ENCODE peak calls at places on chromosome 6, in nine cellular contexts. O, H, J, Q, W, G, M, L and B are unnamed samples.

GRCh38 chr6:155354167-155354566 is 39.9 kb upstream of the TFB1M start:
- DNase-seq in M (no peak), G (no peak), Q (no peak), L (no peak), W (no peak), H (no peak), J (no peak), O (no peak), B (no peak)

GRCh38 chr6:114096553-114097172 is 125.7 kb upstream of the HDAC2 start:
- DNase-seq in O (peak; percentile 46), W (no peak), G (peak; percentile 61), L (no peak), M (no peak), H (no peak), Q (peak; percentile 28), J (peak; percentile 18), B (no peak)

GRCh38 chr6:6704423-6705060 is 116.0 kb downstream of the LY86 start:
- DNase-seq in Q (no peak), H (no peak), M (no peak), J (peak; percentile 9), W (no peak), L (no peak), O (no peak), G (no peak), B (no peak)

GRCh38 chr6:166849762-166850181 is 106.6 kb downstream of the RNASET2 start:
- DNase-seq in M (no peak), G (no peak), J (no peak), L (no peak), O (peak; percentile 22), Q (no peak), H (no peak), W (no peak), B (no peak)

GRCh38 chr6:163984446-163984936 is 570.0 kb downstream of the QKI start:
- DNase-seq in G (no peak), Q (no peak), W (no peak), O (peak; percentile 10), L (no peak), H (no peak), M (no peak), J (peak; percentile 68), B (no peak)

GRCh38 chr6:1131285-1132079 is 180.4 kb upstream of the FOXQ1 start:
- DNase-seq in M (peak; percentile 71), Q (peak; percentile 94), J (peak; percentile 62), L (no peak), O (peak; percentile 2), W (no peak), G (no peak), H (peak; percentile 33), B (no peak)

GRCh38 chr6:83221886-83222479 is 28.8 kb downstream of the RWDD2A start:
- DNase-seq in W (no peak), O (peak; percentile 67), L (no peak), H (no peak), Q (peak; percentile 54), M (no peak), J (peak; percentile 43), G (peak; percentile 82), B (no peak)

GRCh38 chr6:159753081-159753872 is 8.6 kb upstream of the ACAT2 start:
- DNase-seq in L (no peak), Q (no peak), O (no peak), J (no peak), M (no peak), H (no peak), W (no peak), G (no peak), B (no peak)

GRCh38 chr6:135673671-135674309 is 176.2 kb upstream of the AHI1 start:
- DNase-seq in H (no peak), M (no peak), G (no peak), J (peak; percentile 65), W (no peak), L (no peak), O (peak; percentile 35), Q (peak; percentile 79), B (no peak)

GRCh38 chr6:67544851-67545452 is 1090.1 kb upstream of the ADGRB3 start:
- DNase-seq in L (no peak), H (no peak), J (no peak), Q (no peak), G (no peak), O (no peak), M (no peak), W (no peak), B (no peak)

GRCh38 chr6:30979690-30980089 is 3.8 kb upstream of the MUC21 start:
- DNase-seq in G (no peak), L (no peak), W (no peak), M (no peak), O (no peak), J (no peak), H (no peak), Q (no peak), B (no peak)

GRCh38 chr6:30983439-30983838 is at the start of gene MUC21:
- DNase-seq in W (no peak), L (no peak), H (no peak), Q (no peak), G (no peak), O (no peak), M (no peak), J (no peak), B (no peak)

GRCh38 chr6:30974488-30975252 is 8.8 kb upstream of the MUC21 start:
- DNase-seq in L (no peak), J (no peak), O (no peak), G (no peak), Q (no peak), W (no peak), H (no peak), M (no peak), B (no peak)

GRCh38 chr6:30981942-30982772 is 1.4 kb upstream of the MUC21 start:
- DNase-seq in L (no peak), W (peak; percentile 63), Q (peak; percentile 81), H (no peak), G (peak; percentile 79), M (peak; percentile 38), J (peak; percentile 87), O (peak; percentile 86), B (no peak)

DNA sequence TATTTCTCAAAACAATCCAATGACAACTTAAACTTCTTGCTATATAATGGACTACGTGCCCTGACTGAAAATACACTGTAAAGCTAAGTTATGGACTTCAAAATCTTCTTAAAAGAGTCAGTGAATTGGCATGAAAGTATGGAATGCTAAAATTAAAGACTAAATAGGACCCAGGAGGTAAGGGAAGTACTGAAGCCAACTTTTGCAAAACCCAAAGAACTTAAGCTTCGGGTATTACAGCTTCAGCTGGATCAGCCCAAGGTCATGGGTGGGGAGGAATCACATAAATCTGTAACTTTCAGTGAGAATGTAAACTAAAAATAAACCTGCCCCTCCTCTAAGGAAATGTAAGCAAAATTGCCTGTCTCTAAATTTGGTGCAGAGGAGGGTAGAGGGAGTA is 4.4 kb upstream of the MUC21 start:
- DNase-seq in J (no peak), O (no peak), Q (no peak), W (no peak), G (no peak), H (no peak), M (no peak), L (no peak), B (no peak)
- TF ChIP-seq CTCF in J (no peak), O (no peak), Q (no peak), W (no peak), G (no peak), H (no peak), M (no peak), L (no peak), B (no peak)

GRCh38 chr6:125732398-125732797 is 17.0 kb upstream of the HEY2 start:
- DNase-seq in G (peak; percentile 9), L (no peak), H (no peak), J (no peak), W (no peak), M (no peak), Q (no peak), O (no peak), B (no peak)

GRCh38 chr6:125728739-125729138 is 20.7 kb upstream of the HEY2 start:
- DNase-seq in O (peak; percentile 34), Q (no peak), M (no peak), W (peak; percentile 31), H (no peak), G (no peak), L (no peak), J (peak; percentile 3), B (no peak)

GRCh38 chr6:125733516-125734300 is 15.7 kb upstream of the HEY2 start:
- DNase-seq in O (no peak), L (no peak), J (no peak), W (no peak), H (no peak), G (no peak), Q (no peak), M (no peak), B (no peak)

GRCh38 chr6:125729983-125730382 is 19.4 kb upstream of the HEY2 start:
- DNase-seq in M (no peak), G (no peak), Q (no peak), L (no peak), O (no peak), J (no peak), W (no peak), H (no peak), B (no peak)
- H3K4me3 ChIP-seq in M (no peak overlapping the region), G (no peak overlapping the region), Q (no peak overlapping the region), L (no peak overlapping the region), O (no peak overlapping the region), J (no peak overlapping the region), W (no peak overlapping the region), H (no peak overlapping the region), B (no peak overlapping the region)

DNA sequence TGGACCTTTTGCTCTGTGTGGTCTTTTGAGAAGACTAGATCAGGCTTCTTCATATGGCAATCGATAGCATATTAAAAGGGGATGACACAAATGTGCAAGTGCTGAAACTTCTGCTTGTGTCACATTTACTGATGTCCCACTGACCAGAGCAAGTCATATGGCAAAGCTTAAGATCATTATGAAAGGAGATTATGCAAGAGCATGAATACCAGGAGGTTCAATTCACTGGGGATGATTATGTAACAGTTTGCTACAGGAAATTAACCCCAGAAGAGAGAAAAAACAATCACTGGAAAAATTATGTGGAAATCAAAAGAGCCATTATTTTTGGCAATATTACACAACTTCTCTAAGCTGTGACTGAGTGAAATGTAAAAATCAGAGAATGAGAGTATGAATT is 13.7 kb upstream of the PRDM13 start:
- DNase-seq in M (no peak), G (peak; percentile 68), W (no peak), L (no peak), Q (no peak), J (no peak), H (no peak), O (peak; percentile 81), B (no peak)
- H3K27me3 ChIP-seq in M (peaks cover 47% of the 10 kb centered on the region), G (peaks cover 12% of the 10 kb centered on the region), W (no peaks in the 10 kb centered on the region), L (peaks cover 35% of the 10 kb centered on the region), Q (peaks cover 74% of the 10 kb centered on the region), J (peaks cover 37% of the 10 kb centered on the region), H (peaks cover 88% of the 10 kb centered on the region), O (peaks cover 100% of the 10 kb centered on the region), B (peaks cover 38% of the 10 kb centered on the region)

DNA sequence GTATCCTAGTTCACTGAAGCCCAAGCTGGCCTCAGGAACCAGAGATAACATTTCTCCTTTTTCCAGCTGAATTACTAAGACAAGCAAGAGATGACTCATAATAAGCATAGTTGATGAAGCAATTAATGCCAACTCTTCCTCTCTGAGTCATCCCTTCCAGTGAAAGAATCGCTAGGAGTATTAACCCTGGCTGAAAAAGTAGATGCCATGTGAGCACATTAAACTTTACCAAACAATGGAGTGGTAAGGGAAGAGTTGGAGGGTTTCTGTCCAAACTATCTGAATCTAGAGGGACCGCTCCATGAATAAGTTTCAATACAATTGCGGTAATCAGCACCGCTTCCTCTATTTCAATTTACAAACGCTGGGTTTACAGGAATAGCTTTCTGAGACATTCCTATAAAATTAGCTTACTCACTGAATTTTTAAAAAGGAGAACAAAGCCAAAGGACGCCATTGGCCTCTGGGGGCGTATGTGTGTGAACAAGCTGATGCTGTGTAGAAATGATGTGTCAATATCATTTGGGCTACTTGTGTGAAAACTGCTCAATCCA is 48.3 kb downstream of the ATXN1 start:
- DNase-seq in M (peak; percentile 80), W (no peak), J (peak; percentile 94), L (no peak), G (peak; percentile 93), H (no peak), Q (peak; percentile 95), O (peak; percentile 96), B (peak; percentile 76)
- TF ChIP-seq CTCF in M (peak; percentile 50), W (no peak), J (peak; percentile 17), L (no peak), G (peak; percentile 63), H (no peak), Q (peak; percentile 41), O (peak; percentile 55), B (no peak)